ENCODE peak calls at places on chromosomes 3 and 15, in ten cellular contexts. K, V, Q, W, G, H, O, F, I and A are unnamed samples.

GRCh38 chr15:48541659-48542334 is 103.7 kb downstream of the FBN1 start:
- DNase-seq in K (no peak), V (no peak), Q (no peak), W (peak; percentile 88), G (no peak), H (no peak), O (no peak), F (no peak), I (peak; percentile 89), A (no peak)

GRCh38 chr3:150309557-150309956 is 98.5 kb upstream of the TSC22D2 start:
- DNase-seq in K (no peak), V (no peak), Q (no peak), W (peak; percentile 64), G (no peak), H (no peak), O (no peak), F (no peak), I (peak; percentile 79), A (no peak)

GRCh38 chr15:33425149-33425548 is 114.4 kb downstream of the RYR3 start:
- DNase-seq in K (no peak), V (no peak), Q (no peak), W (no peak), G (no peak), H (no peak), O (no peak), F (no peak), I (peak; percentile 7), A (no peak)

GRCh38 chr15:57500979-57501576 is 90.6 kb upstream of the MYZAP start:
- DNase-seq in K (no peak), V (no peak), Q (no peak), W (peak; percentile 52), G (no peak), H (no peak), O (no peak), F (no peak), I (peak; percentile 5), A (no peak)

GRCh38 chr15:78364233-78364632 is 24.1 kb downstream of the CRABP1 start:
- DNase-seq in K (no peak), V (no peak), Q (peak; percentile 27), W (no peak), G (no peak), H (no peak), O (no peak), F (no peak), I (no peak), A (no peak)

GRCh38 chr15:71471347-71471746 is 339.0 kb upstream of the NR2E3 start:
- DNase-seq in K (no peak), V (no peak), Q (no peak), W (no peak), G (no peak), H (no peak), O (no peak), F (no peak), I (no peak), A (peak; percentile 16)

GRCh38 chr15:26242565-26242964 is 379.4 kb upstream of the ATP10A start:
- DNase-seq in K (no peak), V (no peak), Q (no peak), W (no peak), G (no peak), H (no peak), O (no peak), F (no peak), I (no peak), A (no peak)

GRCh38 chr3:13092621-13093339 is 19.6 kb upstream of the IQSEC1 start:
- DNase-seq in K (no peak), V (no peak), Q (no peak), W (no peak), G (no peak), H (no peak), O (no peak), F (no peak), I (no peak), A (no peak)

GRCh38 chr3:124202754-124203153 is 210.8 kb upstream of the ROPN1 start:
- DNase-seq in K (no peak), V (no peak), Q (peak; percentile 53), W (no peak), G (no peak), H (no peak), O (no peak), F (no peak), I (no peak), A (no peak)

GRCh38 chr3:73215286-73215685 is 153.8 kb downstream of the EBLN2 start:
- DNase-seq in K (no peak), V (no peak), Q (no peak), W (no peak), G (no peak), H (no peak), O (no peak), F (no peak), I (no peak), A (no peak)

GRCh38 chr3:178568152-178568753 is 32.0 kb downstream of the KCNMB2 start:
- DNase-seq in K (no peak), V (no peak), Q (no peak), W (no peak), G (no peak), H (no peak), O (no peak), F (no peak), I (no peak), A (no peak)

GRCh38 chr15:80977627-80978036 is 12.0 kb downstream of the MESD start:
- DNase-seq in K (no peak), V (no peak), Q (peak; percentile 87), W (peak; percentile 49), G (no peak), H (no peak), O (peak; percentile 85), F (peak; percentile 58), I (peak; percentile 47), A (peak; percentile 59)

GRCh38 chr3:81692766-81693165 is 68.7 kb downstream of the GBE1 start:
- DNase-seq in K (no peak), V (no peak), Q (no peak), W (no peak), G (no peak), H (no peak), O (no peak), F (no peak), I (no peak), A (no peak)

GRCh38 chr3:38003371-38003816 is 12.8 kb downstream of the VILL start:
- DNase-seq in K (peak; percentile 36), V (peak; percentile 30), Q (peak; percentile 83), W (peak; percentile 47), G (no peak), H (no peak), O (peak; percentile 75), F (peak; percentile 73), I (no peak), A (no peak)

GRCh38 chr3:14787630-14788029 is 31.1 kb upstream of the FGD5 start:
- DNase-seq in K (no peak), V (no peak), Q (peak; percentile 16), W (no peak), G (no peak), H (no peak), O (no peak), F (no peak), I (no peak), A (no peak)

GRCh38 chr15:71103102-71103676 is 12.1 kb upstream of the THSD4 start:
- DNase-seq in K (no peak), V (no peak), Q (no peak), W (peak; percentile 54), G (no peak), H (peak; percentile 11), O (peak; percentile 56), F (peak; percentile 28), I (peak; percentile 58), A (peak; percentile 38)

GRCh38 chr3:139654637-139655365 is 23.0 kb downstream of the NMNAT3 start:
- DNase-seq in K (no peak), V (no peak), Q (no peak), W (no peak), G (no peak), H (peak; percentile 92), O (no peak), F (no peak), I (no peak), A (peak; percentile 37)

GRCh38 chr3:49266410-49267170 is 10.4 kb downstream of the C3orf62 start:
- DNase-seq in K (no peak), V (no peak), Q (no peak), W (no peak), G (no peak), H (no peak), O (no peak), F (no peak), I (no peak), A (no peak)

GRCh38 chr3:189338366-189338765 is 166.6 kb downstream of the TPRG1 start:
- DNase-seq in K (no peak), V (no peak), Q (no peak), W (no peak), G (no peak), H (no peak), O (no peak), F (no peak), I (no peak), A (no peak)

GRCh38 chr3:169354774-169355501 is 308.6 kb downstream of the MECOM start:
- DNase-seq in K (no peak), V (no peak), Q (peak; percentile 61), W (no peak), G (no peak), H (peak; percentile 93), O (no peak), F (no peak), I (no peak), A (peak; percentile 14)

GRCh38 chr15:101043011-101043410 is 123.9 kb downstream of the LRRK1 start:
- DNase-seq in K (no peak), V (no peak), Q (no peak), W (no peak), G (no peak), H (no peak), O (no peak), F (no peak), I (no peak), A (no peak)

GRCh38 chr3:36193448-36193847 is 186.9 kb upstream of the STAC start:
- DNase-seq in K (no peak), V (no peak), Q (no peak), W (no peak), G (no peak), H (no peak), O (no peak), F (no peak), I (no peak), A (no peak)

GRCh38 chr15:87736401-87736800 is 520.1 kb downstream of the NTRK3 start:
- DNase-seq in K (no peak), V (no peak), Q (no peak), W (peak; percentile 51), G (no peak), H (no peak), O (no peak), F (no peak), I (peak; percentile 10), A (no peak)

GRCh38 chr15:99504071-99504822 is 61.5 kb upstream of the MEF2A start:
- DNase-seq in K (no peak), V (no peak), Q (no peak), W (no peak), G (no peak), H (no peak), O (no peak), F (no peak), I (no peak), A (no peak)